ENCODE peak calls at places on chromosomes 2 and 18, in nine cellular contexts. One of them, this sample, is unnamed.

GRCh38 chr2:175080479-175080878 is 75.3 kb upstream of the CHN1 start:
- DNase-seq in mucosa of descending colon: no peak
- DNase-seq in activated CD4-positive, alpha-beta T cell treated with anti-CD3 and anti-CD28 coated beads, Interleukin-2, amount 50 U/mL, for 4 hours: no peak
- DNase-seq in SHP77: no peak
- DNase-seq in HFF-Myc: no peak
- DNase-seq in K562: no peak
- DNase-seq in stimulated activated CD4-positive, alpha-beta T cell treated with anti-CD3 and anti-CD28 coated beads, Interleukin-2, amount 100 ng/mL, for 48 hours: no peak
- DNase-seq in left ventricle myocardium superior: no peak
- DNase-seq in activated T-cell treated with anti-CD3 and anti-CD28 coated beads, Interleukin-2, amount 50 U/mL, for 1 hour: no peak
- DNase-seq in this sample: no peak

GRCh38 chr2:128809880-128810279 is 491.2 kb upstream of the HS6ST1 start:
- DNase-seq in mucosa of descending colon: no peak
- DNase-seq in activated CD4-positive, alpha-beta T cell treated with anti-CD3 and anti-CD28 coated beads, Interleukin-2, amount 50 U/mL, for 4 hours: no peak
- DNase-seq in activated T-cell treated with anti-CD3 and anti-CD28 coated beads, Interleukin-2, amount 50 U/mL, for 1 hour: no peak
- DNase-seq in K562: no peak
- DNase-seq in left ventricle myocardium superior: no peak
- DNase-seq in stimulated activated CD4-positive, alpha-beta T cell treated with anti-CD3 and anti-CD28 coated beads, Interleukin-2, amount 100 ng/mL, for 48 hours: no peak
- DNase-seq in SHP77: no peak
- DNase-seq in HFF-Myc: no peak
- DNase-seq in this sample: no peak

GRCh38 chr18:50268022-50268747 is 1.9 kb upstream of the CFAP53 start:
- DNase-seq in mucosa of descending colon: peak
- DNase-seq in left ventricle myocardium superior: peak
- DNase-seq in SHP77: no peak
- DNase-seq in stimulated activated CD4-positive, alpha-beta T cell treated with anti-CD3 and anti-CD28 coated beads, Interleukin-2, amount 100 ng/mL, for 48 hours: peak
- DNase-seq in activated T-cell treated with anti-CD3 and anti-CD28 coated beads, Interleukin-2, amount 50 U/mL, for 1 hour: peak
- DNase-seq in HFF-Myc: no peak
- DNase-seq in activated CD4-positive, alpha-beta T cell treated with anti-CD3 and anti-CD28 coated beads, Interleukin-2, amount 50 U/mL, for 4 hours: peak
- DNase-seq in K562: no peak
- DNase-seq in this sample: no peak

GRCh38 chr2:30664761-30665358 is 142.4 kb downstream of the CAPN13 start:
- DNase-seq in K562: peak
- DNase-seq in activated T-cell treated with anti-CD3 and anti-CD28 coated beads, Interleukin-2, amount 50 U/mL, for 1 hour: no peak
- DNase-seq in HFF-Myc: peak
- DNase-seq in mucosa of descending colon: no peak
- DNase-seq in stimulated activated CD4-positive, alpha-beta T cell treated with anti-CD3 and anti-CD28 coated beads, Interleukin-2, amount 100 ng/mL, for 48 hours: peak
- DNase-seq in left ventricle myocardium superior: no peak
- DNase-seq in SHP77: no peak
- DNase-seq in activated CD4-positive, alpha-beta T cell treated with anti-CD3 and anti-CD28 coated beads, Interleukin-2, amount 50 U/mL, for 4 hours: no peak
- DNase-seq in this sample: no peak

GRCh38 chr2:20143263-20143662 is 81.7 kb downstream of the SDC1 start:
- DNase-seq in activated CD4-positive, alpha-beta T cell treated with anti-CD3 and anti-CD28 coated beads, Interleukin-2, amount 50 U/mL, for 4 hours: no peak
- DNase-seq in mucosa of descending colon: no peak
- DNase-seq in K562: no peak
- DNase-seq in left ventricle myocardium superior: no peak
- DNase-seq in stimulated activated CD4-positive, alpha-beta T cell treated with anti-CD3 and anti-CD28 coated beads, Interleukin-2, amount 100 ng/mL, for 48 hours: no peak
- DNase-seq in SHP77: no peak
- DNase-seq in HFF-Myc: no peak
- DNase-seq in activated T-cell treated with anti-CD3 and anti-CD28 coated beads, Interleukin-2, amount 50 U/mL, for 1 hour: no peak
- DNase-seq in this sample: no peak

GRCh38 chr2:233486778-233487552 is 79.6 kb downstream of the USP40 start:
- DNase-seq in mucosa of descending colon: no peak
- DNase-seq in HFF-Myc: no peak
- DNase-seq in left ventricle myocardium superior: no peak
- DNase-seq in K562: no peak
- DNase-seq in activated T-cell treated with anti-CD3 and anti-CD28 coated beads, Interleukin-2, amount 50 U/mL, for 1 hour: no peak
- DNase-seq in SHP77: no peak
- DNase-seq in stimulated activated CD4-positive, alpha-beta T cell treated with anti-CD3 and anti-CD28 coated beads, Interleukin-2, amount 100 ng/mL, for 48 hours: no peak
- DNase-seq in activated CD4-positive, alpha-beta T cell treated with anti-CD3 and anti-CD28 coated beads, Interleukin-2, amount 50 U/mL, for 4 hours: no peak
- DNase-seq in this sample: no peak

GRCh38 chr2:233468047-233468745 is 98.4 kb downstream of the USP40 start:
- DNase-seq in HFF-Myc: no peak
- DNase-seq in activated CD4-positive, alpha-beta T cell treated with anti-CD3 and anti-CD28 coated beads, Interleukin-2, amount 50 U/mL, for 4 hours: no peak
- DNase-seq in SHP77: no peak
- DNase-seq in mucosa of descending colon: no peak
- DNase-seq in left ventricle myocardium superior: no peak
- DNase-seq in activated T-cell treated with anti-CD3 and anti-CD28 coated beads, Interleukin-2, amount 50 U/mL, for 1 hour: peak
- DNase-seq in K562: no peak
- DNase-seq in stimulated activated CD4-positive, alpha-beta T cell treated with anti-CD3 and anti-CD28 coated beads, Interleukin-2, amount 100 ng/mL, for 48 hours: no peak
- DNase-seq in this sample: no peak

GRCh38 chr2:197058777-197059176 is 132.3 kb upstream of the PGAP1 start:
- DNase-seq in activated CD4-positive, alpha-beta T cell treated with anti-CD3 and anti-CD28 coated beads, Interleukin-2, amount 50 U/mL, for 4 hours: no peak
- DNase-seq in activated T-cell treated with anti-CD3 and anti-CD28 coated beads, Interleukin-2, amount 50 U/mL, for 1 hour: no peak
- DNase-seq in left ventricle myocardium superior: no peak
- DNase-seq in mucosa of descending colon: no peak
- DNase-seq in HFF-Myc: no peak
- DNase-seq in stimulated activated CD4-positive, alpha-beta T cell treated with anti-CD3 and anti-CD28 coated beads, Interleukin-2, amount 100 ng/mL, for 48 hours: no peak
- DNase-seq in SHP77: no peak
- DNase-seq in K562: no peak
- DNase-seq in this sample: no peak

GRCh38 chr18:13378150-13378549 is 159.6 kb downstream of the LDLRAD4 start:
- DNase-seq in stimulated activated CD4-positive, alpha-beta T cell treated with anti-CD3 and anti-CD28 coated beads, Interleukin-2, amount 100 ng/mL, for 48 hours: no peak
- DNase-seq in K562: no peak
- DNase-seq in left ventricle myocardium superior: no peak
- DNase-seq in activated CD4-positive, alpha-beta T cell treated with anti-CD3 and anti-CD28 coated beads, Interleukin-2, amount 50 U/mL, for 4 hours: no peak
- DNase-seq in mucosa of descending colon: no peak
- DNase-seq in activated T-cell treated with anti-CD3 and anti-CD28 coated beads, Interleukin-2, amount 50 U/mL, for 1 hour: peak
- DNase-seq in SHP77: no peak
- DNase-seq in HFF-Myc: no peak
- DNase-seq in this sample: no peak

GRCh38 chr18:51943281-51943680 is 396.7 kb upstream of the DCC start:
- DNase-seq in left ventricle myocardium superior: no peak
- DNase-seq in mucosa of descending colon: no peak
- DNase-seq in SHP77: no peak
- DNase-seq in K562: no peak
- DNase-seq in stimulated activated CD4-positive, alpha-beta T cell treated with anti-CD3 and anti-CD28 coated beads, Interleukin-2, amount 100 ng/mL, for 48 hours: no peak
- DNase-seq in HFF-Myc: no peak
- DNase-seq in activated CD4-positive, alpha-beta T cell treated with anti-CD3 and anti-CD28 coated beads, Interleukin-2, amount 50 U/mL, for 4 hours: no peak
- DNase-seq in activated T-cell treated with anti-CD3 and anti-CD28 coated beads, Interleukin-2, amount 50 U/mL, for 1 hour: no peak
- DNase-seq in this sample: no peak

GRCh38 chr2:86783615-86784339 is 6.9 kb downstream of the CD8A start:
- DNase-seq in activated T-cell treated with anti-CD3 and anti-CD28 coated beads, Interleukin-2, amount 50 U/mL, for 1 hour: no peak
- DNase-seq in SHP77: no peak
- DNase-seq in stimulated activated CD4-positive, alpha-beta T cell treated with anti-CD3 and anti-CD28 coated beads, Interleukin-2, amount 100 ng/mL, for 48 hours: no peak
- DNase-seq in K562: no peak
- DNase-seq in HFF-Myc: no peak
- DNase-seq in mucosa of descending colon: no peak
- DNase-seq in activated CD4-positive, alpha-beta T cell treated with anti-CD3 and anti-CD28 coated beads, Interleukin-2, amount 50 U/mL, for 4 hours: no peak
- DNase-seq in left ventricle myocardium superior: no peak
- DNase-seq in this sample: no peak

GRCh38 chr2:234686088-234686890 is 189.4 kb upstream of the ARL4C start:
- DNase-seq in activated CD4-positive, alpha-beta T cell treated with anti-CD3 and anti-CD28 coated beads, Interleukin-2, amount 50 U/mL, for 4 hours: no peak
- DNase-seq in activated T-cell treated with anti-CD3 and anti-CD28 coated beads, Interleukin-2, amount 50 U/mL, for 1 hour: no peak
- DNase-seq in K562: no peak
- DNase-seq in SHP77: no peak
- DNase-seq in HFF-Myc: no peak
- DNase-seq in left ventricle myocardium superior: no peak
- DNase-seq in stimulated activated CD4-positive, alpha-beta T cell treated with anti-CD3 and anti-CD28 coated beads, Interleukin-2, amount 100 ng/mL, for 48 hours: no peak
- DNase-seq in mucosa of descending colon: no peak
- DNase-seq in this sample: no peak

GRCh38 chr18:12948055-12948804 is 419 bp downstream of the SEH1L start:
- DNase-seq in mucosa of descending colon: peak
- DNase-seq in SHP77: peak
- DNase-seq in activated CD4-positive, alpha-beta T cell treated with anti-CD3 and anti-CD28 coated beads, Interleukin-2, amount 50 U/mL, for 4 hours: peak
- DNase-seq in HFF-Myc: peak
- DNase-seq in K562: peak
- DNase-seq in activated T-cell treated with anti-CD3 and anti-CD28 coated beads, Interleukin-2, amount 50 U/mL, for 1 hour: peak
- DNase-seq in left ventricle myocardium superior: peak
- DNase-seq in stimulated activated CD4-positive, alpha-beta T cell treated with anti-CD3 and anti-CD28 coated beads, Interleukin-2, amount 100 ng/mL, for 48 hours: peak
- DNase-seq in this sample: peak

GRCh38 chr2:211930331-211930730 is 608.3 kb downstream of the ERBB4 start:
- DNase-seq in stimulated activated CD4-positive, alpha-beta T cell treated with anti-CD3 and anti-CD28 coated beads, Interleukin-2, amount 100 ng/mL, for 48 hours: no peak
- DNase-seq in left ventricle myocardium superior: no peak
- DNase-seq in activated CD4-positive, alpha-beta T cell treated with anti-CD3 and anti-CD28 coated beads, Interleukin-2, amount 50 U/mL, for 4 hours: no peak
- DNase-seq in activated T-cell treated with anti-CD3 and anti-CD28 coated beads, Interleukin-2, amount 50 U/mL, for 1 hour: no peak
- DNase-seq in SHP77: peak
- DNase-seq in HFF-Myc: no peak
- DNase-seq in mucosa of descending colon: no peak
- DNase-seq in K562: no peak
- DNase-seq in this sample: peak

GRCh38 chr2:108407864-108408729 is 30.3 kb downstream of the SULT1C4 start:
- DNase-seq in K562: no peak
- DNase-seq in HFF-Myc: no peak
- DNase-seq in SHP77: no peak
- DNase-seq in activated T-cell treated with anti-CD3 and anti-CD28 coated beads, Interleukin-2, amount 50 U/mL, for 1 hour: no peak
- DNase-seq in left ventricle myocardium superior: no peak
- DNase-seq in activated CD4-positive, alpha-beta T cell treated with anti-CD3 and anti-CD28 coated beads, Interleukin-2, amount 50 U/mL, for 4 hours: no peak
- DNase-seq in mucosa of descending colon: no peak
- DNase-seq in stimulated activated CD4-positive, alpha-beta T cell treated with anti-CD3 and anti-CD28 coated beads, Interleukin-2, amount 100 ng/mL, for 48 hours: no peak
- DNase-seq in this sample: no peak

GRCh38 chr2:19652811-19653210 is 249.0 kb downstream of the TTC32 start:
- DNase-seq in activated CD4-positive, alpha-beta T cell treated with anti-CD3 and anti-CD28 coated beads, Interleukin-2, amount 50 U/mL, for 4 hours: no peak
- DNase-seq in stimulated activated CD4-positive, alpha-beta T cell treated with anti-CD3 and anti-CD28 coated beads, Interleukin-2, amount 100 ng/mL, for 48 hours: no peak
- DNase-seq in HFF-Myc: no peak
- DNase-seq in SHP77: no peak
- DNase-seq in activated T-cell treated with anti-CD3 and anti-CD28 coated beads, Interleukin-2, amount 50 U/mL, for 1 hour: no peak
- DNase-seq in left ventricle myocardium superior: no peak
- DNase-seq in K562: no peak
- DNase-seq in mucosa of descending colon: no peak
- DNase-seq in this sample: no peak

GRCh38 chr2:151251012-151251411 is 10.7 kb downstream of the RBM43 start:
- DNase-seq in K562: no peak
- DNase-seq in mucosa of descending colon: no peak
- DNase-seq in activated CD4-positive, alpha-beta T cell treated with anti-CD3 and anti-CD28 coated beads, Interleukin-2, amount 50 U/mL, for 4 hours: no peak
- DNase-seq in stimulated activated CD4-positive, alpha-beta T cell treated with anti-CD3 and anti-CD28 coated beads, Interleukin-2, amount 100 ng/mL, for 48 hours: no peak
- DNase-seq in SHP77: no peak
- DNase-seq in activated T-cell treated with anti-CD3 and anti-CD28 coated beads, Interleukin-2, amount 50 U/mL, for 1 hour: no peak
- DNase-seq in left ventricle myocardium superior: no peak
- DNase-seq in HFF-Myc: no peak
- DNase-seq in this sample: no peak

GRCh38 chr2:229342376-229342775 is 71.3 kb upstream of the PID1 start:
- DNase-seq in mucosa of descending colon: peak
- DNase-seq in activated T-cell treated with anti-CD3 and anti-CD28 coated beads, Interleukin-2, amount 50 U/mL, for 1 hour: no peak
- DNase-seq in K562: peak
- DNase-seq in SHP77: peak
- DNase-seq in activated CD4-positive, alpha-beta T cell treated with anti-CD3 and anti-CD28 coated beads, Interleukin-2, amount 50 U/mL, for 4 hours: no peak
- DNase-seq in left ventricle myocardium superior: peak
- DNase-seq in stimulated activated CD4-positive, alpha-beta T cell treated with anti-CD3 and anti-CD28 coated beads, Interleukin-2, amount 100 ng/mL, for 48 hours: no peak
- DNase-seq in HFF-Myc: no peak
- DNase-seq in this sample: no peak

GRCh38 chr2:168518555-168519066 is 62.5 kb downstream of the CERS6 start:
- DNase-seq in stimulated activated CD4-positive, alpha-beta T cell treated with anti-CD3 and anti-CD28 coated beads, Interleukin-2, amount 100 ng/mL, for 48 hours: no peak
- DNase-seq in activated T-cell treated with anti-CD3 and anti-CD28 coated beads, Interleukin-2, amount 50 U/mL, for 1 hour: no peak
- DNase-seq in activated CD4-positive, alpha-beta T cell treated with anti-CD3 and anti-CD28 coated beads, Interleukin-2, amount 50 U/mL, for 4 hours: no peak
- DNase-seq in SHP77: peak
- DNase-seq in mucosa of descending colon: no peak
- DNase-seq in left ventricle myocardium superior: no peak
- DNase-seq in HFF-Myc: no peak
- DNase-seq in K562: no peak
- DNase-seq in this sample: no peak

GRCh38 chr18:48947583-48947982 is 3.2 kb downstream of the SMAD7 start:
- DNase-seq in K562: no peak
- DNase-seq in activated T-cell treated with anti-CD3 and anti-CD28 coated beads, Interleukin-2, amount 50 U/mL, for 1 hour: no peak
- DNase-seq in left ventricle myocardium superior: peak
- DNase-seq in HFF-Myc: no peak
- DNase-seq in activated CD4-positive, alpha-beta T cell treated with anti-CD3 and anti-CD28 coated beads, Interleukin-2, amount 50 U/mL, for 4 hours: no peak
- DNase-seq in mucosa of descending colon: no peak
- DNase-seq in SHP77: no peak
- DNase-seq in stimulated activated CD4-positive, alpha-beta T cell treated with anti-CD3 and anti-CD28 coated beads, Interleukin-2, amount 100 ng/mL, for 48 hours: no peak
- DNase-seq in this sample: no peak

GRCh38 chr18:58148954-58149471 is 105.0 kb downstream of the NEDD4L start:
- DNase-seq in left ventricle myocardium superior: no peak
- DNase-seq in stimulated activated CD4-positive, alpha-beta T cell treated with anti-CD3 and anti-CD28 coated beads, Interleukin-2, amount 100 ng/mL, for 48 hours: no peak
- DNase-seq in activated CD4-positive, alpha-beta T cell treated with anti-CD3 and anti-CD28 coated beads, Interleukin-2, amount 50 U/mL, for 4 hours: no peak
- DNase-seq in SHP77: no peak
- DNase-seq in HFF-Myc: no peak
- DNase-seq in mucosa of descending colon: peak
- DNase-seq in K562: no peak
- DNase-seq in activated T-cell treated with anti-CD3 and anti-CD28 coated beads, Interleukin-2, amount 50 U/mL, for 1 hour: no peak
- DNase-seq in this sample: no peak

GRCh38 chr2:216519154-216519762 is 20.6 kb downstream of the RPL37A start:
- DNase-seq in K562: peak
- DNase-seq in SHP77: peak
- DNase-seq in activated CD4-positive, alpha-beta T cell treated with anti-CD3 and anti-CD28 coated beads, Interleukin-2, amount 50 U/mL, for 4 hours: peak
- DNase-seq in activated T-cell treated with anti-CD3 and anti-CD28 coated beads, Interleukin-2, amount 50 U/mL, for 1 hour: no peak
- DNase-seq in left ventricle myocardium superior: no peak
- DNase-seq in mucosa of descending colon: peak
- DNase-seq in stimulated activated CD4-positive, alpha-beta T cell treated with anti-CD3 and anti-CD28 coated beads, Interleukin-2, amount 100 ng/mL, for 48 hours: peak
- DNase-seq in HFF-Myc: peak
- DNase-seq in this sample: peak

GRCh38 chr2:241070811-241071676 is 31.0 kb downstream of the MTERF4 start:
- DNase-seq in activated CD4-positive, alpha-beta T cell treated with anti-CD3 and anti-CD28 coated beads, Interleukin-2, amount 50 U/mL, for 4 hours: no peak
- DNase-seq in left ventricle myocardium superior: no peak
- DNase-seq in SHP77: no peak
- DNase-seq in activated T-cell treated with anti-CD3 and anti-CD28 coated beads, Interleukin-2, amount 50 U/mL, for 1 hour: no peak
- DNase-seq in stimulated activated CD4-positive, alpha-beta T cell treated with anti-CD3 and anti-CD28 coated beads, Interleukin-2, amount 100 ng/mL, for 48 hours: no peak
- DNase-seq in K562: no peak
- DNase-seq in HFF-Myc: no peak
- DNase-seq in mucosa of descending colon: no peak
- DNase-seq in this sample: no peak

GRCh38 chr2:190809139-190809764 is 71.4 kb upstream of the GLS start:
- DNase-seq in stimulated activated CD4-positive, alpha-beta T cell treated with anti-CD3 and anti-CD28 coated beads, Interleukin-2, amount 100 ng/mL, for 48 hours: no peak
- DNase-seq in activated CD4-positive, alpha-beta T cell treated with anti-CD3 and anti-CD28 coated beads, Interleukin-2, amount 50 U/mL, for 4 hours: no peak
- DNase-seq in K562: no peak
- DNase-seq in left ventricle myocardium superior: no peak
- DNase-seq in SHP77: no peak
- DNase-seq in activated T-cell treated with anti-CD3 and anti-CD28 coated beads, Interleukin-2, amount 50 U/mL, for 1 hour: no peak
- DNase-seq in HFF-Myc: no peak
- DNase-seq in mucosa of descending colon: peak
- DNase-seq in this sample: no peak

GRCh38 chr18:80247403-80247916 is at the start of gene PARD6G:
- DNase-seq in activated CD4-positive, alpha-beta T cell treated with anti-CD3 and anti-CD28 coated beads, Interleukin-2, amount 50 U/mL, for 4 hours: peak
- DNase-seq in mucosa of descending colon: peak
- DNase-seq in HFF-Myc: no peak
- DNase-seq in K562: peak
- DNase-seq in left ventricle myocardium superior: peak
- DNase-seq in activated T-cell treated with anti-CD3 and anti-CD28 coated beads, Interleukin-2, amount 50 U/mL, for 1 hour: peak
- DNase-seq in stimulated activated CD4-positive, alpha-beta T cell treated with anti-CD3 and anti-CD28 coated beads, Interleukin-2, amount 100 ng/mL, for 48 hours: peak
- DNase-seq in SHP77: no peak
- DNase-seq in this sample: no peak

GRCh38 chr2:47534179-47534919 is 131.4 kb downstream of the MSH2 start:
- DNase-seq in stimulated activated CD4-positive, alpha-beta T cell treated with anti-CD3 and anti-CD28 coated beads, Interleukin-2, amount 100 ng/mL, for 48 hours: no peak
- DNase-seq in SHP77: no peak
- DNase-seq in K562: peak
- DNase-seq in HFF-Myc: peak
- DNase-seq in left ventricle myocardium superior: no peak
- DNase-seq in activated T-cell treated with anti-CD3 and anti-CD28 coated beads, Interleukin-2, amount 50 U/mL, for 1 hour: no peak
- DNase-seq in mucosa of descending colon: peak
- DNase-seq in activated CD4-positive, alpha-beta T cell treated with anti-CD3 and anti-CD28 coated beads, Interleukin-2, amount 50 U/mL, for 4 hours: no peak
- DNase-seq in this sample: no peak

GRCh38 chr2:11698009-11698922 is 28.3 kb upstream of the NTSR2 start:
- DNase-seq in mucosa of descending colon: peak
- DNase-seq in HFF-Myc: peak
- DNase-seq in activated CD4-positive, alpha-beta T cell treated with anti-CD3 and anti-CD28 coated beads, Interleukin-2, amount 50 U/mL, for 4 hours: no peak
- DNase-seq in activated T-cell treated with anti-CD3 and anti-CD28 coated beads, Interleukin-2, amount 50 U/mL, for 1 hour: no peak
- DNase-seq in K562: no peak
- DNase-seq in stimulated activated CD4-positive, alpha-beta T cell treated with anti-CD3 and anti-CD28 coated beads, Interleukin-2, amount 100 ng/mL, for 48 hours: no peak
- DNase-seq in SHP77: peak
- DNase-seq in left ventricle myocardium superior: peak
- DNase-seq in this sample: no peak

GRCh38 chr2:26724004-26724750 is 31.7 kb downstream of the KCNK3 start:
- DNase-seq in SHP77: no peak
- DNase-seq in mucosa of descending colon: peak
- DNase-seq in HFF-Myc: no peak
- DNase-seq in K562: peak
- DNase-seq in left ventricle myocardium superior: peak
- DNase-seq in activated CD4-positive, alpha-beta T cell treated with anti-CD3 and anti-CD28 coated beads, Interleukin-2, amount 50 U/mL, for 4 hours: no peak
- DNase-seq in stimulated activated CD4-positive, alpha-beta T cell treated with anti-CD3 and anti-CD28 coated beads, Interleukin-2, amount 100 ng/mL, for 48 hours: no peak
- DNase-seq in activated T-cell treated with anti-CD3 and anti-CD28 coated beads, Interleukin-2, amount 50 U/mL, for 1 hour: no peak
- DNase-seq in this sample: no peak

GRCh38 chr2:241738040-241738686 is 3.7 kb downstream of the D2HGDH start:
- DNase-seq in K562: no peak
- DNase-seq in SHP77: no peak
- DNase-seq in left ventricle myocardium superior: no peak
- DNase-seq in stimulated activated CD4-positive, alpha-beta T cell treated with anti-CD3 and anti-CD28 coated beads, Interleukin-2, amount 100 ng/mL, for 48 hours: no peak
- DNase-seq in mucosa of descending colon: no peak
- DNase-seq in HFF-Myc: no peak
- DNase-seq in activated CD4-positive, alpha-beta T cell treated with anti-CD3 and anti-CD28 coated beads, Interleukin-2, amount 50 U/mL, for 4 hours: no peak
- DNase-seq in activated T-cell treated with anti-CD3 and anti-CD28 coated beads, Interleukin-2, amount 50 U/mL, for 1 hour: no peak
- DNase-seq in this sample: no peak

GRCh38 chr2:238389985-238390682 is 36.6 kb upstream of the ASB1 start:
- DNase-seq in SHP77: peak
- DNase-seq in HFF-Myc: no peak
- DNase-seq in activated CD4-positive, alpha-beta T cell treated with anti-CD3 and anti-CD28 coated beads, Interleukin-2, amount 50 U/mL, for 4 hours: no peak
- DNase-seq in K562: no peak
- DNase-seq in stimulated activated CD4-positive, alpha-beta T cell treated with anti-CD3 and anti-CD28 coated beads, Interleukin-2, amount 100 ng/mL, for 48 hours: no peak
- DNase-seq in left ventricle myocardium superior: peak
- DNase-seq in activated T-cell treated with anti-CD3 and anti-CD28 coated beads, Interleukin-2, amount 50 U/mL, for 1 hour: no peak
- DNase-seq in mucosa of descending colon: no peak
- DNase-seq in this sample: no peak

GRCh38 chr18:9931679-9932078 is 17.9 kb downstream of the VAPA start:
- DNase-seq in HFF-Myc: no peak
- DNase-seq in K562: no peak
- DNase-seq in left ventricle myocardium superior: no peak
- DNase-seq in activated CD4-positive, alpha-beta T cell treated with anti-CD3 and anti-CD28 coated beads, Interleukin-2, amount 50 U/mL, for 4 hours: no peak
- DNase-seq in SHP77: no peak
- DNase-seq in activated T-cell treated with anti-CD3 and anti-CD28 coated beads, Interleukin-2, amount 50 U/mL, for 1 hour: no peak
- DNase-seq in mucosa of descending colon: no peak
- DNase-seq in stimulated activated CD4-positive, alpha-beta T cell treated with anti-CD3 and anti-CD28 coated beads, Interleukin-2, amount 100 ng/mL, for 48 hours: no peak
- DNase-seq in this sample: no peak